ENCODE peak calls at places on chromosomes 2 and 18, in eight cellular contexts. A is GM10248; H is T-helper 2 cell; S is stimulated activated CD4-positive, alpha-beta T cell treated with anti-CD3 and anti-CD28 coated beads, Interleukin-4, amount 100 ng/mL, for 4 hours; Z is cardiac muscle cell; P is epithelial cell of esophagus; F is HCEC 1CT; G is tibial nerve. D is an unnamed sample.

GRCh38 chr2:227933891-227934290 is 62.5 kb downstream of the DAW1 start:
- DNase-seq in F (no peak), G (no peak), S (no peak), Z (no peak), H (no peak), P (no peak), A (no peak), D (no peak)

GRCh38 chr18:74733592-74733991 is 135.9 kb downstream of the ZNF407 start:
- DNase-seq in P (no peak), F (no peak), Z (no peak), S (no peak), A (no peak), G (no peak), H (no peak), D (no peak)

GRCh38 chr18:51337406-51337805 is 139.9 kb upstream of the MEX3C start:
- DNase-seq in H (no peak), A (no peak), G (no peak), P (no peak), Z (peak; percentile 71), S (no peak), F (no peak), D (no peak)

GRCh38 chr2:68766378-68766845 is 31.8 kb downstream of the ARHGAP25 start:
- DNase-seq in P (peak; percentile 86), F (peak; percentile 17), S (peak; percentile 58), H (peak; percentile 50), A (no peak), G (peak; percentile 53), Z (peak; percentile 93), D (peak; percentile 12)

GRCh38 chr18:79578396-79579260 is 101.0 kb upstream of the CTDP1 start:
- DNase-seq in G (no peak), F (no peak), S (no peak), H (no peak), P (no peak), Z (no peak), A (no peak), D (no peak)

GRCh38 chr2:10778724-10779115 is 33.9 kb downstream of the PDIA6 start:
- DNase-seq in Z (no peak), G (no peak), S (no peak), H (no peak), P (no peak), F (no peak), A (no peak), D (no peak)

GRCh38 chr2:117123362-117123761 is 691.1 kb upstream of the DDX18 start:
- DNase-seq in Z (no peak), P (no peak), H (no peak), F (no peak), S (no peak), G (no peak), A (no peak), D (no peak)

GRCh38 chr2:189954989-189955388 is 107.5 kb downstream of the MSTN start:
- DNase-seq in P (no peak), S (no peak), A (no peak), G (no peak), Z (no peak), H (no peak), F (no peak), D (no peak)

GRCh38 chr2:120937736-120938131 is 202.1 kb downstream of the GLI2 start:
- DNase-seq in F (no peak), H (no peak), G (no peak), S (no peak), A (no peak), Z (peak; percentile 94), P (no peak), D (no peak)

GRCh38 chr2:60028819-60029218 is 524.6 kb downstream of the BCL11A start:
- DNase-seq in H (no peak), F (no peak), Z (no peak), P (peak; percentile 27), G (no peak), A (no peak), S (no peak), D (no peak)

GRCh38 chr18:7878265-7879173 is 311.4 kb downstream of the PTPRM start:
- DNase-seq in P (peak; percentile 73), F (no peak), G (no peak), Z (no peak), H (no peak), A (no peak), S (no peak), D (no peak)

GRCh38 chr2:218890369-218890768 is 9.7 kb downstream of the WNT10A start:
- DNase-seq in H (no peak), Z (no peak), F (no peak), S (no peak), P (no peak), G (no peak), A (no peak), D (no peak)

GRCh38 chr2:224206816-224207215 is 167.7 kb upstream of the SERPINE2 start:
- DNase-seq in H (no peak), G (no peak), P (peak; percentile 89), F (no peak), S (no peak), Z (no peak), A (no peak), D (no peak)

GRCh38 chr18:63588869-63589268 is 1.7 kb downstream of the SERPINB13 start:
- DNase-seq in Z (no peak), H (no peak), P (peak; percentile 57), S (no peak), G (no peak), F (peak; percentile 51), A (no peak), D (no peak)

GRCh38 chr2:128301501-128301966 is 17.1 kb downstream of the HS6ST1 start:
- DNase-seq in F (peak; percentile 79), P (peak; percentile 64), G (no peak), H (no peak), S (no peak), Z (peak; percentile 93), A (no peak), D (no peak)

GRCh38 chr2:179917272-179917671 is 55.9 kb upstream of the ZNF385B start:
- DNase-seq in Z (peak; percentile 61), A (no peak), G (no peak), P (peak; percentile 26), S (no peak), H (no peak), F (peak; percentile 52), D (no peak)

GRCh38 chr2:31505133-31505532 is 75.6 kb downstream of the SRD5A2 start:
- DNase-seq in S (no peak), H (no peak), F (no peak), A (no peak), G (no peak), P (no peak), Z (no peak), D (no peak)

GRCh38 chr2:383173-383572 is 95.3 kb upstream of the ALKAL2 start:
- DNase-seq in H (no peak), Z (no peak), P (no peak), S (no peak), G (no peak), A (no peak), F (no peak), D (no peak)

GRCh38 chr2:38037757-38038615 is 38.0 kb downstream of the CYP1B1 start:
- DNase-seq in H (no peak), F (no peak), G (peak; percentile 41), Z (peak; percentile 86), S (no peak), P (peak; percentile 72), A (peak; percentile 70), D (no peak)

GRCh38 chr2:191280834-191281756 is 35.9 kb downstream of the MYO1B start:
- DNase-seq in F (no peak), P (no peak), S (no peak), G (no peak), Z (no peak), A (no peak), H (no peak), D (no peak)

GRCh38 chr2:61853086-61853847 is 593 bp downstream of the FAM161A start:
- DNase-seq in Z (no peak), G (peak; percentile 52), A (peak; percentile 76), S (no peak), H (no peak), F (peak; percentile 45), P (peak; percentile 10), D (no peak)

GRCh38 chr2:195450537-195451113 is 206.4 kb upstream of the SLC39A10 start:
- DNase-seq in Z (no peak), H (no peak), G (no peak), P (no peak), A (no peak), F (no peak), S (no peak), D (no peak)

GRCh38 chr2:242001853-242002252 is 132.3 kb downstream of the RTP5 start:
- DNase-seq in P (no peak), H (no peak), G (no peak), S (no peak), F (no peak), A (no peak), Z (no peak), D (no peak)

GRCh38 chr18:24500766-24501165 is 40.3 kb downstream of the HRH4 start:
- DNase-seq in F (no peak), Z (no peak), P (no peak), S (no peak), G (no peak), A (no peak), H (no peak), D (no peak)

GRCh38 chr2:241179894-241180293 is 8.6 kb upstream of the ANO7 start:
- DNase-seq in S (no peak), F (no peak), G (no peak), P (no peak), H (no peak), A (peak; percentile 69), Z (peak; percentile 17), D (no peak)

GRCh38 chr18:46596119-46596518 is 60.9 kb downstream of the LOXHD1 start:
- DNase-seq in F (no peak), A (no peak), S (no peak), P (no peak), Z (no peak), H (no peak), G (no peak), D (no peak)

GRCh38 chr18:37481058-37481457 is 84.5 kb downstream of the CELF4 start:
- DNase-seq in P (no peak), G (no peak), S (no peak), A (no peak), H (no peak), F (no peak), Z (no peak), D (no peak)

GRCh38 chr2:8086342-8086741 is 595.5 kb upstream of the ID2 start:
- DNase-seq in Z (no peak), G (no peak), F (no peak), H (no peak), A (no peak), P (no peak), S (no peak), D (no peak)

D was measured in effector CD8-positive, alpha-beta T cell.